ENCODE peak calls at places on chromosomes 12 and 14, in six cellular contexts. E is ACHN, L is mesendoderm, T is GM04504, G is breast epithelium, R is foreskin fibroblast. A is an unnamed sample.

GRCh38 chr14:104782086-104782822 is 13.3 kb downstream of the AKT1 start:
- DNase-seq in E (no peak), L (no peak), T (no peak), G (no peak), R (no peak), A (no peak)

GRCh38 chr12:63151061-63151897 is at the start of gene AVPR1A:
- DNase-seq in E (peak), L (peak), T (no peak), G (no peak), R (no peak), A (peak)

GRCh38 chr14:78143489-78144145 is 26.6 kb upstream of the NRXN3 start:
- DNase-seq in E (peak), L (peak), T (no peak), G (no peak), R (no peak), A (no peak)

GRCh38 chr12:93803408-93803807 is 126.2 kb downstream of the CRADD start:
- DNase-seq in E (no peak), L (no peak), T (peak), G (no peak), R (peak), A (no peak)

GRCh38 chr12:123744836-123745235 is 17.3 kb upstream of the DNAH10 start:
- DNase-seq in E (peak), L (peak), T (no peak), G (no peak), R (no peak), A (peak)

GRCh38 chr14:95516554-95517209 is at the start of gene SYNE3:
- DNase-seq in E (peak), L (no peak), T (no peak), G (no peak), R (peak), A (no peak)

GRCh38 chr12:84166812-84167211 is 745.8 kb downstream of the SLC6A15 start:
- DNase-seq in E (no peak), L (no peak), T (no peak), G (no peak), R (no peak), A (no peak)

GRCh38 chr14:25909361-25909760 is 688.5 kb downstream of the NOVA1 start:
- DNase-seq in E (no peak), L (no peak), T (no peak), G (no peak), R (no peak), A (no peak)

GRCh38 chr12:71397433-71397954 is 42.1 kb upstream of the LGR5 start:
- DNase-seq in E (peak), L (peak), T (peak), G (no peak), R (peak), A (no peak)

GRCh38 chr14:94390372-94391086 is 2.1 kb upstream of the SERPINA1 start:
- DNase-seq in E (no peak), L (no peak), T (no peak), G (peak), R (no peak), A (no peak)

GRCh38 chr12:78018146-78018910 is 187.6 kb downstream of the NAV3 start:
- DNase-seq in E (no peak), L (no peak), T (no peak), G (no peak), R (no peak), A (no peak)

GRCh38 chr12:14827043-14827442 is 13.1 kb upstream of the SMCO3 start:
- DNase-seq in E (no peak), L (no peak), T (no peak), G (no peak), R (no peak), A (no peak)

GRCh38 chr14:49173765-49174373 is 412.3 kb downstream of the RPS29 start:
- DNase-seq in E (peak), L (peak), T (peak), G (no peak), R (peak), A (peak)

GRCh38 chr12:49567302-49567610 is 686 bp downstream of the MCRS1 start:
- DNase-seq in E (no peak), L (no peak), T (no peak), G (no peak), R (no peak), A (no peak)

GRCh38 chr14:74509587-74510210 is 16.1 kb downstream of the ISCA2 start:
- DNase-seq in E (no peak), L (no peak), T (no peak), G (no peak), R (no peak), A (no peak)

GRCh38 chr12:59403259-59403932 is 192.4 kb upstream of the SLC16A7 start:
- DNase-seq in E (peak), L (peak), T (peak), G (peak), R (peak), A (peak)

GRCh38 chr12:104582739-104583138 is 126.0 kb downstream of the CHST11 start:
- DNase-seq in E (no peak), L (no peak), T (no peak), G (no peak), R (no peak), A (no peak)

GRCh38 chr12:80187660-80188090 is 88.3 kb downstream of the OTOGL start:
- DNase-seq in E (no peak), L (peak), T (peak), G (no peak), R (peak), A (no peak)